ENCODE peak calls at places on chromosome 4, in five cellular contexts. D, R, V, U and G are unnamed samples.
A peak's percentile ranks its signal among the peaks of the same experiment; 100 is the strongest.

GRCh38 chr4:151014521-151015457 is at the start of gene LRBA:
- DNase-seq in D (peak; percentile 80), R (peak; percentile 97), V (peak; percentile 78), U (peak; percentile 66), G (peak; percentile 87)

GRCh38 chr4:134201216-134202098 is at the start of gene PABPC4L:
- DNase-seq in D (peak; percentile 72), R (peak; percentile 76), V (peak; percentile 18), U (peak; percentile 38), G (peak; percentile 54)

GRCh38 chr4:20839957-20840356 is 139.7 kb downstream of the PACRGL start:
- DNase-seq in D (peak; percentile 83), R (no peak), V (no peak), U (peak; percentile 80), G (no peak)

GRCh38 chr4:141541851-141542250 is 94.5 kb upstream of the IL15 start:
- DNase-seq in D (no peak), R (no peak), V (no peak), U (peak; percentile 82), G (no peak)

GRCh38 chr4:26028793-26029511 is 114.9 kb downstream of the SMIM20 start:
- DNase-seq in D (no peak), R (peak; percentile 26), V (peak; percentile 48), U (peak; percentile 82), G (peak; percentile 91)

GRCh38 chr4:87073570-87074470 is 139.0 kb downstream of the AFF1 start:
- DNase-seq in D (peak; percentile 79), R (no peak), V (no peak), U (no peak), G (peak; percentile 35)

GRCh38 chr4:94298725-94299252 is 43.8 kb downstream of the HPGDS start:
- DNase-seq in D (no peak), R (no peak), V (peak; percentile 31), U (no peak), G (no peak)

GRCh38 chr4:61984260-61984909 is 784.3 kb downstream of the ADGRL3 start:
- DNase-seq in D (no peak), R (peak; percentile 64), V (no peak), U (no peak), G (peak; percentile 31)

GRCh38 chr4:59818656-59819055 is 1381.5 kb upstream of the ADGRL3 start:
- DNase-seq in D (peak; percentile 46), R (no peak), V (no peak), U (no peak), G (no peak)

GRCh38 chr4:107050525-107051135 is 14.5 kb upstream of the DKK2 start:
- DNase-seq in D (peak; percentile 21), R (peak; percentile 43), V (no peak), U (peak; percentile 44), G (peak; percentile 15)

GRCh38 chr4:41665808-41666207 is 82.7 kb downstream of the PHOX2B start:
- DNase-seq in D (no peak), R (no peak), V (no peak), U (no peak), G (no peak)

GRCh38 chr4:181281451-181281850 is 961.8 kb upstream of the TENM3 start:
- DNase-seq in D (no peak), R (no peak), V (no peak), U (no peak), G (no peak)

GRCh38 chr4:37928896-37929537 is 31.2 kb upstream of the PTTG2 start:
- DNase-seq in D (no peak), R (no peak), V (no peak), U (peak; percentile 12), G (no peak)

GRCh38 chr4:173345648-173346047 is 11.5 kb upstream of the HMGB2 start:
- DNase-seq in D (no peak), R (no peak), V (no peak), U (no peak), G (no peak)

GRCh38 chr4:47913858-47914218 is 545 bp downstream of the NFXL1 start:
- DNase-seq in D (peak; percentile 19), R (peak; percentile 71), V (peak; percentile 34), U (peak; percentile 45), G (peak; percentile 63)

GRCh38 chr4:68366600-68366999 is 16.7 kb upstream of the YTHDC1 start:
- DNase-seq in D (no peak), R (no peak), V (no peak), U (no peak), G (no peak)

GRCh38 chr4:145012841-145013240 is 85.2 kb downstream of the ANAPC10 start:
- DNase-seq in D (peak; percentile 41), R (no peak), V (no peak), U (peak; percentile 55), G (no peak)

GRCh38 chr4:16761031-16761430 is 137.4 kb downstream of the LDB2 start:
- DNase-seq in D (no peak), R (no peak), V (no peak), U (no peak), G (no peak)

GRCh38 chr4:88672987-88673386 is 24.6 kb downstream of the NAP1L5 start:
- DNase-seq in D (peak; percentile 46), R (peak; percentile 79), V (peak; percentile 19), U (peak; percentile 54), G (peak; percentile 54)

GRCh38 chr4:7861440-7861881 is 78.2 kb downstream of the AFAP1 start:
- DNase-seq in D (peak; percentile 90), R (peak; percentile 81), V (no peak), U (peak; percentile 93), G (peak; percentile 49)

GRCh38 chr4:93267747-93268146 is 560.8 kb upstream of the ATOH1 start:
- DNase-seq in D (no peak), R (peak; percentile 60), V (no peak), U (no peak), G (no peak)

GRCh38 chr4:52545099-52546069 is 113.7 kb downstream of the USP46 start:
- DNase-seq in D (peak; percentile 90), R (peak; percentile 77), V (peak; percentile 77), U (peak; percentile 84), G (peak; percentile 72)

GRCh38 chr4:8741513-8742226 is 130.0 kb downstream of the HMX1 start:
- DNase-seq in D (no peak), R (no peak), V (no peak), U (no peak), G (no peak)

GRCh38 chr4:133320576-133321170 is 171.6 kb downstream of the PCDH10 start:
- DNase-seq in D (peak; percentile 52), R (peak; percentile 60), V (peak; percentile 9), U (peak; percentile 36), G (peak; percentile 62)

GRCh38 chr4:102824398-102824797 is 3.0 kb downstream of the UBE2D3 start:
- DNase-seq in D (no peak), R (no peak), V (no peak), U (peak; percentile 36), G (no peak)

GRCh38 chr4:100224160-100224559 is 33.9 kb upstream of the DDIT4L start:
- DNase-seq in D (no peak), R (no peak), V (no peak), U (no peak), G (peak; percentile 16)

GRCh38 chr4:113122066-113122465 is 72.6 kb downstream of the ANK2 start:
- DNase-seq in D (no peak), R (no peak), V (no peak), U (no peak), G (no peak)

GRCh38 chr4:184824776-184825393 is 883 bp downstream of the ACSL1 start:
- DNase-seq in D (peak; percentile 23), R (no peak), V (no peak), U (no peak), G (no peak)
- TF ChIP-seq EZH2 in D (no peak), R (peak; percentile 61), V (no peak), U (no peak), G (peak; percentile 83)

DNA sequence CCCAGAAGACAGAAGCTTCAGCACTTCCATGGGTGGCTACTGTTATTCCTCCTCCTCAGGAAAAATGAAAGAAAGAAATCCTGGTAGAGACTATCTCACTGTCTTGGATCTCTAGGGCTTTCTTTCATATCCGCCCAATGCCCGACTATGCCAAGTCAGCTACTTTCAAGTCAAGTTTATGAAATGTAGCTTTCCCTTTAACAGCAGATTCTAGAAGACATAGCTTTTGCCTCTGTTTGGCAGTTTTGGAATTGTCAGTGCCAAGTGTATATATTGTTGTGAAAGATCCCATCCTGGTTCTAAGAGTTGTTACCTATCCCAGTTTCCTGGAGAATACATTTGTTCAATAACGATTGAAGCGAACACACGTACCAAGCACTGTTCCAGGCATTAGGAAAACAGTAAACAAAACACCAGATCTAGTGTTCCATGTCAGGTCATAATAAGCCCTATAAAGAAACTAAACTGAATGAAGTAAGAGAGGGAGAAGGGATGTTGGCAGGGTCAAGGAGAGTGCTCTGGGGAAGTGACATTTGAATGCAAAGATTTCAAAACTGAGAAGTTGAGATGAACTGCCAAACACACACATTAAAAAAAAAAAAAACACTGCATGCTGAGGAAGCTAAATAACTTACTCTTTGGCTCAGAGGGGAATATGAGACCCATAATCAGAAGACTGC is 14.5 kb upstream of the ENAM start:
- DNase-seq in D (no peak), R (no peak), V (no peak), U (peak; percentile 32), G (no peak)
- H3K4me3 ChIP-seq in D (no peak overlapping the region), R (no peak overlapping the region), V (no peak overlapping the region), U (peak overlapping the region; percentile 65), G (no peak overlapping the region)

DNA sequence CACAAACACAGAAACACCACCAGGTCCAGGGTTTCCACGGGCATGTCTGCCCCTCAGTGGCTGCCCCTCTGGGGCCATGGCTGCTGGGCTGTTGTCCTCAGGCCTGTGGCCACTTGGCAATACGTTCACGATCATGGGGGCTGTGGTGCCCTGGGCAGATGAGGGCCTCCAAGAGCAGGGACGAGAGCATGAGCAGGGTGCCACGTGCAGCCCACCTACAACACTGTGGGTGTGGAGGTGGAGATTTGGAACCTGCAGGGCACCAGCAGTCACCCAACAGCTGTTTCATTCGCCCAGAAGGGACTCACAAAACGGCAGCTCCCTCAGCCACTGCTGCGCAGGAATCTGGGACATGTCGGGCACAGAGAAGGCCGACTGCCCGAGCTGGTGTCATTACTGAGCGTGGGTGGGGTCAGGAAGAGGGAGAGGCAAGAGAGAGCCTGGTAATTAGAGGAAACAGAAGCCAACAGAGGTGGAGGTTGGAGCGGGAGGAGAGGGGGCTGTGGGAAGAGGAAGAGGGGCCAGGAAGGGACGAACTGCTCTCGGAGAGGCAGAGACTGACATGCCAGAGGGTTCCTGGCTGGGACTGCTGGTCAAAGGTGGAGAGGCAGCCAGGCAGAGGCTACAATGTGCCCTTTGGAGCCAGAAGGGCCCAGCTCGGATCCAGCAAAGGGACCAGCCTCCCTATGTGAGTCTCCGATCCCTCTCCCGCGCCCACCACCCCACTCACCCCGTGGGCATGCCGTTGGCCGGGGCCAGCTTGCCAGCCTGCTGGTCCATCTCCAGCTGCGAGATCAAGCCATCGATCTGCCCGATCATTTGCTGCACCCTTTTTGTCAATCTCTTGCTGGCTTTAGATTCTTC is 23.1 kb downstream of the FGFR3 start:
- DNase-seq in D (no peak), R (no peak), V (no peak), U (no peak), G (no peak)
- H3K36me3 ChIP-seq in D (peaks cover 23% of the 10 kb centered on the region), R (peaks cover 21% of the 10 kb centered on the region), V (peaks cover 87% of the 10 kb centered on the region), U (peaks cover 29% of the 10 kb centered on the region), G (no peaks in the 10 kb centered on the region)

DNA sequence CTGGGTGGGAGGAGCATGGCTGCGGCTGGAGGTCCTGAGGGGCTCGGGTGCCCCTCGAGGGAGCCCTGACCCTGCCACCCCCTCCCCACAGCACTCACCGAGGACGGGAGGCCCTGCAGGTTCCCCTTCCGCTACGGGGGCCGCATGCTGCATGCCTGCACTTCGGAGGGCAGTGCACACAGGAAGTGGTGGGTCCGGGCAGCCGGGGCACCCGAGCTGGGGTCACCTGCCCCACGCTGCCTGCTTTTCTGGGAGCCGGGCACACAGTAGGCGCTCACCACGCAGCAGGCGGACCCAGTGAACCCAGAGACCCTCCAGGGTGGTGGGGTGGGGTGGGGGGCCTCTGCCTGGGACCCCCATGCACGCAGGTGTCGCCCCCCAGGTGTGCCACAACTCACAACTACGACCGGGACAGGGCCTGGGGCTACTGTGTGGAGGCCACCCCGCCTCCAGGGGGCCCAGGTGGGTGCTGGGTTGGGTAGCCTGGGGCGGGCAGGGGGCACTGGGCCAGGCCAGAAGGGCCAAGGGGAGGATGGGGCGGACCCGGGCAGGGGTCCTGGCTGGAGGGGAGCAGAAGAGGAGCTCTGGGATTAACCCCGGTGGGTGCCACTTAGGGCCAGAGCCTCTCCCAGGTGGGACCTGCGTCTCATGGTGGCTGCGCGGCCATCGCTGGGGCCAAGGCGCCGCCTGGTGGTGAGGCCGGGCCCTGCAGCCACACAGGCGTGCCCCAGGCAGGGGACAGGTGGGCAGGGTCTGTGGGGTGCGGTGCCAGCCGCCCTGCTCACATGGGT is 1.4 kb downstream of the HGFAC start:
- DNase-seq in D (peak; percentile 59), R (peak; percentile 64), V (peak; percentile 84), U (peak; percentile 67), G (peak; percentile 74)
- TF ChIP-seq EZH2 in D (no peak), R (no peak), V (no peak), U (no peak), G (no peak)